ENCODE peak calls at places on chromosomes 16 and 17, in nine cellular contexts. L is Peyer's patch, I is lower leg skin, M is esophagus squamous epithelium, T is adrenal gland, S is HCT116, B is heart left ventricle, W is A549, J is body of pancreas. D is an unnamed sample.

GRCh38 chr16:53098526-53099317 is 43.9 kb downstream of the CHD9 start:
- DNase-seq in L (peak), I (peak), M (peak), T (peak), S (no peak), B (peak), W (peak), J (peak), D (peak)

GRCh38 chr17:65046236-65046635 is 10.3 kb downstream of the GNA13 start:
- DNase-seq in L (no peak), I (no peak), M (no peak), T (no peak), S (no peak), B (no peak), W (no peak), J (no peak), D (no peak)

GRCh38 chr16:57899771-57900661 is 70.9 kb downstream of the CNGB1 start:
- DNase-seq in L (peak), I (peak), M (no peak), T (peak), S (peak), B (peak), W (peak), J (peak), D (peak)

GRCh38 chr16:66476328-66477027 is 49.4 kb downstream of the BEAN1 start:
- DNase-seq in L (peak), I (peak), M (no peak), T (no peak), S (no peak), B (no peak), W (peak), J (no peak), D (no peak)

GRCh38 chr16:79597277-79597676 is 3.3 kb downstream of the MAF start:
- DNase-seq in L (no peak), I (no peak), M (no peak), T (no peak), S (no peak), B (no peak), W (no peak), J (no peak), D (no peak)

GRCh38 chr16:2084688-2085625 is 37.2 kb downstream of the TSC2 start:
- DNase-seq in L (no peak), I (no peak), M (no peak), T (no peak), S (no peak), B (no peak), W (no peak), J (no peak), D (no peak)

GRCh38 chr16:84501077-84501735 is 3.3 kb downstream of the MEAK7 start:
- DNase-seq in L (no peak), I (peak), M (no peak), T (no peak), S (peak), B (no peak), W (peak), J (peak), D (no peak)

GRCh38 chr16:84927621-84928591 is 83.4 kb downstream of the ZDHHC7 start:
- DNase-seq in L (no peak), I (no peak), M (no peak), T (peak), S (no peak), B (no peak), W (no peak), J (peak), D (no peak)

GRCh38 chr16:9850716-9851115 is 331.5 kb downstream of the GRIN2A start:
- DNase-seq in L (no peak), I (no peak), M (no peak), T (no peak), S (no peak), B (no peak), W (no peak), J (no peak), D (no peak)

GRCh38 chr17:81954131-81955057 is 6.6 kb downstream of the NOTUM start:
- DNase-seq in L (no peak), I (no peak), M (no peak), T (no peak), S (no peak), B (no peak), W (no peak), J (no peak), D (no peak)

GRCh38 chr17:337453-337852 is 15.2 kb downstream of the RPH3AL start:
- DNase-seq in L (no peak), I (peak), M (no peak), T (no peak), S (no peak), B (no peak), W (no peak), J (no peak), D (no peak)

GRCh38 chr17:36680701-36681202 is 79.4 kb downstream of the MRM1 start:
- DNase-seq in L (no peak), I (no peak), M (no peak), T (no peak), S (no peak), B (no peak), W (no peak), J (no peak), D (no peak)

GRCh38 chr17:10612957-10613744 is 44.0 kb downstream of the MYH3 start:
- DNase-seq in L (no peak), I (peak), M (no peak), T (no peak), S (no peak), B (no peak), W (no peak), J (no peak), D (no peak)

GRCh38 chr16:73483934-73484712 is 436.2 kb upstream of the ZFHX3 start:
- DNase-seq in L (no peak), I (no peak), M (no peak), T (no peak), S (no peak), B (no peak), W (no peak), J (no peak), D (no peak)

GRCh38 chr16:69069504-69069903 is 35.9 kb upstream of the HAS3 start:
- DNase-seq in L (no peak), I (no peak), M (no peak), T (no peak), S (no peak), B (no peak), W (no peak), J (no peak), D (no peak)

GRCh38 chr16:84359326-84359725 is 9.0 kb upstream of the ATP2C2 start:
- DNase-seq in L (no peak), I (no peak), M (no peak), T (no peak), S (no peak), B (no peak), W (no peak), J (no peak), D (no peak)

GRCh38 chr16:24052466-24053324 is 203.4 kb upstream of the CACNG3 start:
- DNase-seq in L (no peak), I (no peak), M (no peak), T (no peak), S (no peak), B (no peak), W (no peak), J (no peak), D (no peak)

GRCh38 chr17:9331512-9332163 is 244.0 kb downstream of the STX8 start:
- DNase-seq in L (no peak), I (no peak), M (no peak), T (no peak), S (no peak), B (no peak), W (no peak), J (no peak), D (no peak)

GRCh38 chr17:28174352-28175046 is 132.0 kb downstream of the NLK start:
- DNase-seq in L (no peak), I (no peak), M (no peak), T (no peak), S (no peak), B (no peak), W (no peak), J (no peak), D (no peak)

GRCh38 chr16:70575376-70575775 is 51.8 kb downstream of the SF3B3 start:
- DNase-seq in L (no peak), I (peak), M (no peak), T (no peak), S (no peak), B (no peak), W (no peak), J (no peak), D (no peak)

GRCh38 chr17:2266045-2266864 is 37.3 kb downstream of the SMG6 start:
- DNase-seq in L (peak), I (no peak), M (no peak), T (peak), S (no peak), B (no peak), W (no peak), J (peak), D (peak)

GRCh38 chr17:73634629-73635028 is 9.6 kb downstream of the SDK2 start:
- DNase-seq in L (no peak), I (no peak), M (no peak), T (no peak), S (no peak), B (no peak), W (no peak), J (no peak), D (no peak)

GRCh38 chr16:49491111-49491670 is 117.6 kb downstream of the C16orf78 start:
- DNase-seq in L (no peak), I (peak), M (no peak), T (no peak), S (no peak), B (no peak), W (no peak), J (no peak), D (no peak)

GRCh38 chr17:80219777-80220708 is at the start of the genes SGSH and SLC26A11:
- DNase-seq in L (peak), I (peak), M (no peak), T (peak), S (peak), B (peak), W (peak), J (peak), D (peak)

GRCh38 chr16:11627822-11628457 is 40.3 kb upstream of the SNN start:
- DNase-seq in L (no peak), I (no peak), M (no peak), T (no peak), S (peak), B (no peak), W (no peak), J (no peak), D (no peak)

GRCh38 chr16:25035494-25036405 is 20.6 kb upstream of the ARHGAP17 start:
- DNase-seq in L (no peak), I (no peak), M (no peak), T (no peak), S (no peak), B (no peak), W (no peak), J (no peak), D (no peak)

GRCh38 chr16:17556276-17557052 is 85.7 kb upstream of the XYLT1 start:
- DNase-seq in L (no peak), I (peak), M (no peak), T (no peak), S (peak), B (no peak), W (peak), J (no peak), D (no peak)

GRCh38 chr17:81184596-81184995 is 18.6 kb upstream of the AATK start:
- DNase-seq in L (no peak), I (no peak), M (no peak), T (no peak), S (no peak), B (no peak), W (no peak), J (no peak), D (no peak)

GRCh38 chr17:2392252-2393183 is 8.3 kb downstream of the MNT start:
- DNase-seq in L (peak), I (peak), M (peak), T (peak), S (peak), B (peak), W (peak), J (peak), D (peak)

GRCh38 chr17:19897901-19898300 is 30.2 kb upstream of the ULK2 start:
- DNase-seq in L (no peak), I (peak), M (no peak), T (no peak), S (peak), B (no peak), W (no peak), J (no peak), D (no peak)

GRCh38 chr17:75691371-75692290 is 24.5 kb downstream of the SAP30BP start:
- DNase-seq in L (no peak), I (no peak), M (no peak), T (no peak), S (no peak), B (no peak), W (no peak), J (peak), D (no peak)

GRCh38 chr16:27779719-27780161 is 229.8 kb downstream of the KATNIP start:
- DNase-seq in L (no peak), I (no peak), M (no peak), T (peak), S (no peak), B (no peak), W (peak), J (no peak), D (peak)

GRCh38 chr17:39730095-39730921 is at the start of gene MIEN1:
- DNase-seq in L (peak), I (peak), M (peak), T (peak), S (peak), B (peak), W (peak), J (peak), D (peak)

GRCh38 chr16:28876016-28876659 is 2.1 kb upstream of the ATP2A1 start:
- DNase-seq in L (no peak), I (no peak), M (no peak), T (no peak), S (no peak), B (no peak), W (no peak), J (no peak), D (no peak)

DNA sequence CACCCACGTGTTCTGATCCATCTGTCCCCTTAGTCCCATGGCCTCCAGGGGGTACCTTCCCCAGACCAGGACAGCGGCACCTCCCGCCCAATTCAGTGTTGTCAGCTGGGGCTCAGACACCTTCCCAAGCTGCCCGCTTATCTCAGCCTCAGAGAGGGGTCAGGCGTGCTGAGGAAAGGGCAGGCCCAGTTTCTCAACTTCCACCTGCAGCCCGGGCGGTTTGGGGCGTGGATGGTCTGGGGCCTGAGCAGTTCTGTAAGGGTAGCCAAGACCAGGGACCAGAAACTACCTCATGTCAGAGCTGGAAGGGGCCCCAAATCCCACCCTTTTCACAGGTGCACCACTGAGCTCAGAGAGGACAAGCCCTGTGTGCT is 5.1 kb downstream of the PLCD3 start:
- DNase-seq in L (no peak), I (no peak), M (no peak), T (no peak), S (no peak), B (no peak), W (no peak), J (no peak), D (no peak)
- TF ChIP-seq CTCF in L (no peak), I (no peak), M (no peak), T (no peak), S (no peak), B (no peak), W (no peak), J (no peak), D (no peak)

GRCh38 chr17:57285681-57286080 is 29.4 kb downstream of the MSI2 start:
- DNase-seq in L (no peak), I (no peak), M (no peak), T (no peak), S (no peak), B (no peak), W (no peak), J (no peak), D (no peak)
- TF ChIP-seq POLR2A in L (no peak), I (no peak), M (no peak), T (no peak), S (no peak), B (no peak), W (no peak), J (no peak), D (no peak)

GRCh38 chr17:78777886-78778285 is 4.2 kb downstream of the CYTH1 start:
- DNase-seq in L (no peak), I (no peak), M (no peak), T (no peak), S (no peak), B (no peak), W (no peak), J (no peak), D (no peak)

GRCh38 chr17:78769200-78769773 is 12.8 kb downstream of the CYTH1 start:
- DNase-seq in L (peak), I (no peak), M (no peak), T (peak), S (no peak), B (no peak), W (no peak), J (no peak), D (no peak)

GRCh38 chr17:78771758-78772382 is 10.2 kb downstream of the CYTH1 start:
- DNase-seq in L (no peak), I (no peak), M (no peak), T (no peak), S (no peak), B (no peak), W (no peak), J (no peak), D (no peak)

GRCh38 chr17:78774956-78775571 is 7.0 kb downstream of the CYTH1 start:
- DNase-seq in L (peak), I (no peak), M (no peak), T (no peak), S (no peak), B (no peak), W (no peak), J (no peak), D (peak)

DNA sequence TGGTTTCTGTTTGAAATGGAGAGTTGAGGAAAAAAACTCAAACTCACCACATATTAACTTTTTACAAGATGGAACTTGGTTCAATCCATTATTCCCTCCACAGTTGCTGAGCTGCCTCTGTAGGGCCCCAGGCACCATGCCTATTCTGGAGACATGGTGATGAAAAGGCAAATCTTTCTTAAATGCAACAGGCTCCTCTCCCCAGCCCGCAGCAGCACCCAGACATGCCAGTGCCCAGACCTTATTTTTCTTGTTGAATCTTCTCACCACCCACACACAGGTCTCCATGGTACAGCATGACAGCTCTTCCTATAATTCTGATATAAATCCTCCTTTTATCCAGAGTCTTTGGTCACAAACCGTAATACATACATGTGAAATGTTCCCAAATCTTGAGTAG is 7.6 kb downstream of the CYTH1 start:
- DNase-seq in L (no peak), I (no peak), M (no peak), T (no peak), S (no peak), B (no peak), W (no peak), J (no peak), D (no peak)
- H3K4me3 ChIP-seq in L (peak), I (no peak), M (peak), T (no peak), S (no peak), B (no peak), W (no peak), J (no peak), D (no peak)

DNA sequence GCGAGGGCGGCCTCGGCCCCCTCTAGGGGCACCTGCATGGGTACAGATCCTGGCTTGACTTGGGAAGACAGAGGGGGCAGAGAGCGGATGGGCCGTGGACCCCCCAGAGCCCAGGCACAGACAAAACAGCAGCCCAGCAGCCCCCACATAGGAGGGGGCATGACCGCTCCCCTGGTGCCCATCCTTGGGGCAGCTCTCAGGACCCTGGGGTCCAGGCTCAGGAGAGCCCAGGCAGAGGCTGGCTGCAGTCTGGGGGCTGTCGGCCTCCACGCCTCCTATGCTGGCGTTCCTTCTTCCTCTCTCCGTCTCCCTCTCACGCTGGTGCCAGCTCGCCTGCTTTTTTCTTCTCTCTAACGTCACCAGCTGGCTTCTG is at the start of gene GPR179:
- DNase-seq in L (no peak), I (no peak), M (no peak), T (no peak), S (no peak), B (no peak), W (no peak), J (no peak), D (no peak)
- TF ChIP-seq CTCF in L (no peak), I (no peak), M (no peak), T (no peak), S (no peak), B (no peak), W (no peak), J (no peak), D (no peak)

GRCh38 chr16:30052671-30053372 is 12.7 kb upstream of the ALDOA start:
- DNase-seq in L (peak), I (peak), M (peak), T (peak), S (peak), B (peak), W (peak), J (peak), D (peak)
- TF ChIP-seq POLR2A in L (no peak), I (no peak), M (no peak), T (no peak), S (no peak), B (no peak), W (no peak), J (peak), D (no peak)

GRCh38 chr17:63437287-63438091 is 8.6 kb downstream of the CYB561 start:
- DNase-seq in L (no peak), I (no peak), M (no peak), T (peak), S (no peak), B (no peak), W (no peak), J (peak), D (no peak)
- H3K4me3 ChIP-seq in L (no peak), I (no peak), M (no peak), T (no peak), S (no peak), B (no peak), W (no peak), J (no peak), D (no peak)

D was measured in thyroid gland.